ENCODE peak calls at places on chromosome 17, in seven cellular contexts. C is lower lobe of right lung, T is PC-3, V is spleen, Y is BE2C, J is aorta, H is Karpas-422. X is an unnamed sample.

GRCh38 chr17:261640-262039 is 80.2 kb upstream of the DOC2B start:
- DNase-seq in Y (no peak), H (no peak), C (peak), T (no peak), J (no peak), V (peak), X (no peak)

GRCh38 chr17:6936370-6937028 is 59.4 kb upstream of the ALOX12 start:
- DNase-seq in V (no peak), T (no peak), Y (peak), H (peak), C (no peak), J (peak), X (no peak)

GRCh38 chr17:5220074-5220473 is 14.6 kb downstream of the SCIMP start:
- DNase-seq in T (no peak), C (peak), J (no peak), V (peak), H (no peak), Y (no peak), X (no peak)

GRCh38 chr17:57940217-57940616 is 15.0 kb downstream of the CUEDC1 start:
- DNase-seq in V (no peak), C (no peak), T (no peak), H (no peak), Y (no peak), J (no peak), X (no peak)

GRCh38 chr17:38745545-38745944 is 2.6 kb downstream of the PCGF2 start:
- DNase-seq in C (no peak), V (no peak), J (peak), T (no peak), H (no peak), Y (peak), X (no peak)

GRCh38 chr17:6101706-6102105 is 31.5 kb downstream of the WSCD1 start:
- DNase-seq in T (no peak), Y (no peak), H (no peak), C (no peak), V (no peak), J (no peak), X (no peak)

GRCh38 chr17:45790296-45790922 is 6.3 kb downstream of the CRHR1 start:
- DNase-seq in J (no peak), H (no peak), V (no peak), T (peak), Y (no peak), C (no peak), X (no peak)

GRCh38 chr17:50550661-50551432 is 3.9 kb downstream of the SPATA20 start:
- DNase-seq in C (peak), T (peak), Y (peak), V (peak), J (peak), H (peak), X (no peak)

GRCh38 chr17:1577186-1577585 is 14.6 kb upstream of the PITPNA start:
- DNase-seq in V (peak), T (peak), J (peak), Y (no peak), H (no peak), C (peak), X (no peak)

GRCh38 chr17:75876190-75876937 is 2.0 kb downstream of the TRIM47 start:
- DNase-seq in J (peak), C (peak), Y (no peak), T (peak), V (peak), H (peak), X (peak)

GRCh38 chr17:28744104-28744801 is 442 bp downstream of the TRAF4 start:
- DNase-seq in T (no peak), V (peak), C (peak), H (peak), J (peak), Y (peak), X (no peak)

GRCh38 chr17:3845361-3845753 is 689 bp downstream of the NCBP3 start:
- DNase-seq in C (no peak), Y (no peak), J (no peak), T (no peak), H (peak), V (no peak), X (no peak)

GRCh38 chr17:56009795-56010715 is 143.2 kb upstream of the ANKFN1 start:
- DNase-seq in H (no peak), C (no peak), T (no peak), Y (no peak), V (no peak), J (no peak), X (peak)

GRCh38 chr17:4393806-4394205 is 27.3 kb upstream of the UBE2G1 start:
- DNase-seq in J (no peak), T (no peak), C (no peak), Y (no peak), H (no peak), V (no peak), X (no peak)

GRCh38 chr17:36825113-36825955 is 111.9 kb upstream of the LHX1 start:
- DNase-seq in J (no peak), V (peak), C (no peak), Y (no peak), H (no peak), T (no peak), X (no peak)

GRCh38 chr17:67027031-67027628 is 17.2 kb upstream of the CACNG1 start:
- DNase-seq in C (no peak), V (no peak), T (peak), J (no peak), Y (no peak), H (no peak), X (no peak)

GRCh38 chr17:82933911-82934310 is 94.1 kb upstream of the ZNF750 start:
- DNase-seq in T (no peak), C (peak), H (no peak), Y (peak), J (peak), V (peak), X (no peak)

GRCh38 chr17:17781591-17782424 is 55.0 kb downstream of the SREBF1 start:
- DNase-seq in H (peak), J (peak), V (no peak), Y (peak), C (no peak), T (peak), X (no peak)

GRCh38 chr17:40763752-40764151 is 8.2 kb downstream of the KRT26 start:
- DNase-seq in J (no peak), Y (no peak), T (no peak), H (no peak), C (no peak), V (no peak), X (no peak)

GRCh38 chr17:81036128-81036891 is 1.4 kb downstream of the BAIAP2 start:
- DNase-seq in J (no peak), V (peak), H (no peak), T (peak), C (peak), Y (peak), X (no peak)

DNA sequence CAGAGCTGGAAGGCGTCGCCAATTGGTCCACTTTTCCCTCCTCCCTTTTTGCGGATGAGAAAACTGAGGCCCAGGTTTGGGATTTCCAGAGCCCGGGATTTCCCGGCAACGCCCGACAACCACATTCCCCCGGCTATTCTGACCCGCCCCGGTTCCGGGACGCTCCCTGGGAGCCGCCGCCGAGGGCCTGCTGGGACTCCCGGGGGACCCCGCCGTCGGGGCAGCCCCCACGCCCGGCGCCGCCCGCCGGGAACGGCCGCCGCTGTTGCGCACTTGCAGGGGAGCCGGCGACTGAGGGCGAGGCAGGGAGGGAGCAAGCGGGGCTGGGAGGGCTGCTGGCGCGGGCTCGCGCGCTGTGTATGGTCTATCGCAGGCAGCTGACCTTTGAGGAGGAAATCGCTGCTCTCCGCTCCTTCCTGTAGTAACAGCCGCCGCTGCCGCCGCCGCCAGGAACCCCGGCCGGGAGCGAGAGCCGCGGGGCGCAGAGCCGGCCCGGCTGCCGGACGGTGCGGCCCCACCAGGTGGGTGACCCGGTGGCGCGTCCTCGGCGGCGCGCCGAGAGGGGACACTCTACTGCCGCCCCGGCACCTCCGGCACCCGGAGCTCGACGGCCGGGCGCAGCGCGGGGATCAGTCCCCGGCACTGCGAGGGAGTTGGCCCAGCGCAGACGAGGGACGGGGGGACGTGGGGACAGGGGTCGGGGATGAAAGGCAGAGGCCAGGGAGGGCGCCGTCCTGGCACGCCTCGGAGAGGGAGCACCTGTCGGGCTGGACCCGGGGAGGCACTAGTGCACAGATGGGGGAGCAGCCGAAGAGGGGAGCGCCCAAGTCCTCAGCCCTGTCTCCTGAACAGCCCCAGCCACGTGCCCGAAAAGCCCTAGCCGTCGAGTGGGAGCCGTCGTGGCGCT is at the start of gene STAT5A:
- DNase-seq in V (peak), J (peak), H (peak), Y (peak), C (peak), T (no peak), X (no peak)
- H3K4me3 ChIP-seq in V (peak), J (peak), H (peak), Y (peak), C (peak), T (no peak), X (no peak)

GRCh38 chr17:9204026-9204425 is 182.7 kb downstream of the NTN1 start:
- DNase-seq in H (no peak), C (no peak), V (no peak), T (no peak), Y (no peak), J (no peak), X (no peak)
- H3K4me3 ChIP-seq in H (no peak), C (no peak), V (no peak), T (no peak), Y (no peak), J (no peak), X (no peak)

GRCh38 chr17:77610980-77611641 is 347.4 kb upstream of the TNRC6C start:
- DNase-seq in J (peak), C (no peak), T (no peak), V (peak), H (no peak), Y (no peak), X (no peak)

GRCh38 chr17:77611791-77612466 is 346.6 kb upstream of the TNRC6C start:
- DNase-seq in J (peak), V (peak), C (no peak), H (no peak), T (no peak), Y (no peak), X (no peak)

GRCh38 chr17:77608431-77608830 is 350.1 kb upstream of the TNRC6C start:
- DNase-seq in J (peak), Y (no peak), C (no peak), V (peak), H (no peak), T (no peak), X (no peak)

GRCh38 chr17:77609553-77610517 is 348.7 kb upstream of the TNRC6C start:
- DNase-seq in T (no peak), H (peak), C (no peak), Y (no peak), J (peak), V (peak), X (peak)

DNA sequence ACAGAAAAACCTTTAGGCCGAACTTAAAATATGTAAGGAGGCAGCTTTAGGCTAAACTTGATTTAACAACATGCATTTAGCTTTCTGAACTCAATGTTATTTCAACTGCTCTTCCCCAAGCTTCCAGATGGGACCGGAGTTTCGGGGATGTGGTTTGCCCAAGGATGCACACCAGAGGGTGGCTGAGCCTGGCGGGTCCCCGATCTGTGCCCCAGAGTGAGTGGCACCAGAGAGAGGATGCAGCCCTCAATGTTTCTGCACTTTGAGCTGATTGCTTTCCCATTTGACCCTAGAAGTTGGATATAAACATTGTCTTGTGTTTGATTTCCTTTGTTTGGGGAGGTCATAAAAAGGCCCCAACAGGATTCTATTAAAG is 348.0 kb upstream of the TNRC6C start:
- DNase-seq in V (no peak), J (peak), Y (no peak), C (no peak), H (no peak), T (no peak), X (no peak)
- H3K4me3 ChIP-seq in V (peak), J (no peak), Y (no peak), C (peak), H (no peak), T (no peak), X (no peak)

GRCh38 chr17:47193931-47194481 is 4.9 kb upstream of the CDC27 start:
- DNase-seq in T (no peak), H (no peak), C (no peak), V (no peak), J (no peak), Y (no peak), X (no peak)
- H3K4me3 ChIP-seq in T (no peak), H (no peak), C (no peak), V (no peak), J (no peak), Y (no peak), X (no peak)

GRCh38 chr17:44557653-44558285 is 485 bp downstream of the FZD2 start:
- DNase-seq in V (peak), J (peak), Y (peak), H (no peak), T (no peak), C (peak), X (no peak)

GRCh38 chr17:44558349-44559287 is 1.3 kb downstream of the FZD2 start:
- DNase-seq in H (no peak), J (peak), V (no peak), Y (no peak), T (no peak), C (peak), X (no peak)

GRCh38 chr17:44564429-44564828 is 7.1 kb downstream of the FZD2 start:
- DNase-seq in Y (no peak), H (no peak), C (no peak), V (no peak), J (no peak), T (no peak), X (no peak)

GRCh38 chr17:44559288-44560249 is 2.3 kb downstream of the FZD2 start:
- DNase-seq in Y (no peak), T (no peak), J (peak), H (no peak), V (no peak), C (no peak), X (no peak)

GRCh38 chr17:44561237-44561623 is 3.9 kb downstream of the FZD2 start:
- DNase-seq in T (no peak), H (no peak), J (no peak), Y (no peak), V (no peak), C (no peak), X (no peak)
- H3K4me3 ChIP-seq in T (no peak), H (no peak), J (no peak), Y (no peak), V (no peak), C (no peak), X (no peak)

GRCh38 chr17:15351487-15351840 is 10.1 kb upstream of the TEKT3 start:
- DNase-seq in J (no peak), H (no peak), V (no peak), C (no peak), T (no peak), Y (no peak), X (no peak)
- H3K4me3 ChIP-seq in J (no peak), H (no peak), V (no peak), C (no peak), T (no peak), Y (peak), X (no peak)

GRCh38 chr17:74739227-74739831 is 2.3 kb downstream of the RAB37 start:
- DNase-seq in C (no peak), T (no peak), H (no peak), J (peak), V (peak), Y (no peak), X (peak)
- H3K4me3 ChIP-seq in C (no peak), T (no peak), H (no peak), J (no peak), V (peak), Y (no peak), X (peak)